ENCODE peak calls at places on chromosomes 16 and 17, in nine cellular contexts. Y is mesendoderm; O is heart left ventricle; X is caudate nucleus; V is hippocampal formation; T is activated CD4-positive, CD25-positive, alpha-beta regulatory T cell; E is stimulated activated CD8-positive, alpha-beta memory T cell treated with anti-CD3 and anti-CD28 coated beads, Interleukin-7, amount 100 ng/mL, for 1 hour; P is SW480; L is activated gamma-delta T cell treated with Interleukin-2 at 50 U/mL for 16 hours. D is an unnamed sample.

GRCh38 chr17:50904522-50905459 is 38.6 kb upstream of the TOB1 start:
- DNase-seq in E (no peak), L (no peak), Y (no peak), O (peak), V (peak), X (peak), P (no peak), T (no peak), D (no peak)

GRCh38 chr16:58222532-58223316 is 24.8 kb upstream of the CSNK2A2 start:
- DNase-seq in T (no peak), V (no peak), E (no peak), X (no peak), O (no peak), Y (peak), L (no peak), P (no peak), D (peak)

GRCh38 chr16:47276522-47276921 is 132.8 kb upstream of the NETO2 start:
- DNase-seq in P (no peak), L (no peak), T (no peak), Y (no peak), V (no peak), O (no peak), E (no peak), X (no peak), D (no peak)

GRCh38 chr16:3652373-3653037 is 2.0 kb upstream of the DNASE1 start:
- DNase-seq in T (no peak), V (no peak), L (no peak), E (no peak), P (no peak), Y (no peak), O (peak), X (no peak), D (no peak)

GRCh38 chr16:2836646-2837508 is 6.8 kb downstream of the ZG16B start:
- DNase-seq in X (no peak), V (no peak), O (no peak), E (no peak), P (peak), L (no peak), T (no peak), Y (no peak), D (no peak)

GRCh38 chr16:5215911-5216310 is 118.3 kb upstream of the EEF2KMT start:
- DNase-seq in L (no peak), Y (peak), E (no peak), P (no peak), T (no peak), O (no peak), X (no peak), V (no peak), D (no peak)

GRCh38 chr16:70258065-70258464 is 6.3 kb upstream of the EXOSC6 start:
- DNase-seq in L (no peak), P (no peak), Y (no peak), E (no peak), X (no peak), O (no peak), V (no peak), T (no peak), D (no peak)

GRCh38 chr17:16171613-16172012 is 43.7 kb downstream of the NCOR1 start:
- DNase-seq in P (no peak), O (no peak), E (no peak), X (no peak), Y (no peak), T (no peak), L (no peak), V (no peak), D (no peak)

GRCh38 chr17:8120520-8121443 is 2.5 kb upstream of the ALOXE3 start:
- DNase-seq in P (peak), O (peak), T (no peak), Y (peak), X (peak), V (peak), L (peak), E (no peak), D (peak)

GRCh38 chr17:59521465-59522126 is 43.8 kb upstream of the DHX40 start:
- DNase-seq in V (peak), O (peak), E (peak), L (peak), T (peak), Y (peak), X (peak), P (peak), D (peak)

GRCh38 chr17:44095647-44096496 is 25.3 kb downstream of the G6PC3 start:
- DNase-seq in L (no peak), O (peak), E (no peak), T (no peak), X (peak), Y (peak), V (peak), P (peak), D (no peak)

GRCh38 chr16:86901483-86901882 is 323.1 kb downstream of the FOXL1 start:
- DNase-seq in T (no peak), P (no peak), X (no peak), V (no peak), Y (peak), L (no peak), E (no peak), O (no peak), D (no peak)

GRCh38 chr17:76714822-76715461 is 4.2 kb upstream of the MXRA7 start:
- DNase-seq in Y (peak), P (no peak), V (peak), L (peak), X (peak), E (peak), O (peak), T (peak), D (no peak)

GRCh38 chr17:74521701-74522201 is 9.5 kb downstream of the CD300LB start:
- DNase-seq in V (no peak), O (peak), Y (no peak), T (no peak), L (no peak), E (peak), X (no peak), P (no peak), D (no peak)

GRCh38 chr16:82694239-82694874 is 67.6 kb downstream of the CDH13 start:
- DNase-seq in P (no peak), L (no peak), T (no peak), O (no peak), V (no peak), Y (no peak), E (no peak), X (no peak), D (no peak)

GRCh38 chr16:13915033-13915635 is 4.8 kb upstream of the ERCC4 start:
- DNase-seq in O (no peak), Y (no peak), P (no peak), X (no peak), L (no peak), V (no peak), T (no peak), E (no peak), D (no peak)

GRCh38 chr16:17345043-17345442 is 125.7 kb downstream of the XYLT1 start:
- DNase-seq in X (no peak), T (no peak), Y (no peak), E (no peak), L (no peak), P (no peak), O (no peak), V (no peak), D (no peak)

D was measured in LoVo.